ENCODE peak calls at places on chromosomes 5 and 9, in nine cellular contexts. V is stomach, M is IMR-90, Z is tibial nerve, J is A549, G is uterus, Q is esophagus squamous epithelium, Y is HCT116, B is adrenal gland. R is an unnamed sample.

GRCh38 chr5:67773439-67773988 is 442.0 kb upstream of the PIK3R1 start:
- DNase-seq in M (no peak), Z (no peak), B (no peak), Y (peak; percentile 50), G (no peak), V (no peak), J (no peak), Q (no peak), R (no peak)

GRCh38 chr9:1047605-1048235 is 2.4 kb upstream of the DMRT2 start:
- DNase-seq in V (no peak), Y (no peak), Q (no peak), M (peak; percentile 3), B (no peak), J (no peak), G (no peak), Z (no peak), R (peak; percentile 58)

GRCh38 chr5:17127743-17128231 is 89.6 kb upstream of the BASP1 start:
- DNase-seq in V (no peak), Q (no peak), M (peak; percentile 92), G (no peak), J (peak; percentile 82), B (no peak), Y (no peak), Z (no peak), R (no peak)

GRCh38 chr5:81708889-81709288 is 42.0 kb downstream of the SSBP2 start:
- DNase-seq in B (no peak), Z (no peak), V (no peak), J (no peak), Y (no peak), M (no peak), Q (no peak), G (no peak), R (no peak)

GRCh38 chr9:118029425-118029824 is 325.2 kb downstream of the TLR4 start:
- DNase-seq in V (no peak), M (no peak), Q (no peak), G (no peak), Y (no peak), J (no peak), Z (no peak), B (no peak), R (no peak)

GRCh38 chr5:67012241-67012640 is 184.4 kb downstream of the CD180 start:
- DNase-seq in G (no peak), Y (no peak), B (no peak), Q (no peak), M (peak; percentile 58), J (no peak), Z (no peak), V (no peak), R (no peak)

GRCh38 chr5:78213799-78214198 is 80.7 kb downstream of the AP3B1 start:
- DNase-seq in V (no peak), J (no peak), B (no peak), G (no peak), Y (no peak), Q (no peak), M (no peak), Z (no peak), R (no peak)

GRCh38 chr5:55816342-55816741 is 34.8 kb upstream of the IL31RA start:
- DNase-seq in V (no peak), Z (no peak), J (peak; percentile 38), Y (no peak), M (peak; percentile 97), G (no peak), B (no peak), Q (no peak), R (peak; percentile 33)

DNA sequence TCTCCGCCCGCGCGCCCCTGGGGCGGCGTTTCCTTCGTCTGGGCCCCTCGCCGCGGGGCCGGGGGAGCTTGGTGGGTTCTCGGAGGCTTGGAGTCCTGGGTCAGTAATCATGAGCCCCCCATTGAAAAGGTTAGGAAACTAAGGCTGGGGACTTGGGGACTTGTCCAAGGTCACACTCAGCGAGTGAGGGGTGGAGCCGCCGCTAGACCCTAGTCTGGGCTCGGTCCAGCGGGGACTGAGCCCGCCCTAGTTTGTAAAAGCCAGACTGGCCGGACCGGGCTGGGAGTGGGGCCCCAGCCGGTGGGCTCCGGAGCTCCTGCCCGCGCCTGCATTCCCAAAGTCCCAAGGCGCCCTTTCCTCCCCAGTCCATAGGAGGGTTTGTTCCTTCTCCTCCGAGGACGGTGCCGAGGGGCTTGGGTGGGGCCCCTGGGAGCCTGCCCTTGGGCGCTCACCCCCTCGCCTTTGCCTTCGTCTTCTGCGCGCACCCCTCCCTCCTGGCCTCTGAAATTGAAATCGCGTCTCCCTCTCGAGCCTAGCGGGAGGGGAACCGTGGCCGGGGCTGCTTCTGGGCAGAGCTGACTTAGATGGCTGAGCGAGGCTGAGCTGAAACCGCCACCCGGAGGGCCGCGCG is 995 bp downstream of the OLFM1 start:
- DNase-seq in M (no peak), G (no peak), Y (no peak), B (no peak), J (no peak), V (no peak), Z (no peak), Q (no peak), R (no peak)
- H3K4me3 ChIP-seq in M (no peak overlapping the region), G (peak overlapping the region; percentile 42), Y (no peak overlapping the region), B (no peak overlapping the region), J (peak overlapping the region; percentile 53), V (peak overlapping the region; percentile 55), Z (peak overlapping the region; percentile 41), Q (peak overlapping the region; percentile 50), R (no peak overlapping the region)

GRCh38 chr9:38393128-38393809 is 767 bp downstream of the ALDH1B1 start:
- DNase-seq in J (no peak), B (no peak), Y (no peak), Q (no peak), M (no peak), G (no peak), V (no peak), Z (no peak), R (peak; percentile 4)

GRCh38 chr9:38390851-38391250 is 1.7 kb upstream of the ALDH1B1 start:
- DNase-seq in G (no peak), V (no peak), Q (no peak), Y (no peak), Z (no peak), J (no peak), B (no peak), M (no peak), R (no peak)

GRCh38 chr9:38394419-38394818 is 1.9 kb downstream of the ALDH1B1 start:
- DNase-seq in Y (no peak), G (no peak), M (no peak), B (no peak), Q (no peak), V (no peak), J (no peak), Z (no peak), R (no peak)

GRCh38 chr9:38391278-38392118 is 1.0 kb upstream of the ALDH1B1 start:
- DNase-seq in Q (no peak), Z (no peak), J (no peak), V (no peak), G (no peak), Y (no peak), B (no peak), M (no peak), R (no peak)

DNA sequence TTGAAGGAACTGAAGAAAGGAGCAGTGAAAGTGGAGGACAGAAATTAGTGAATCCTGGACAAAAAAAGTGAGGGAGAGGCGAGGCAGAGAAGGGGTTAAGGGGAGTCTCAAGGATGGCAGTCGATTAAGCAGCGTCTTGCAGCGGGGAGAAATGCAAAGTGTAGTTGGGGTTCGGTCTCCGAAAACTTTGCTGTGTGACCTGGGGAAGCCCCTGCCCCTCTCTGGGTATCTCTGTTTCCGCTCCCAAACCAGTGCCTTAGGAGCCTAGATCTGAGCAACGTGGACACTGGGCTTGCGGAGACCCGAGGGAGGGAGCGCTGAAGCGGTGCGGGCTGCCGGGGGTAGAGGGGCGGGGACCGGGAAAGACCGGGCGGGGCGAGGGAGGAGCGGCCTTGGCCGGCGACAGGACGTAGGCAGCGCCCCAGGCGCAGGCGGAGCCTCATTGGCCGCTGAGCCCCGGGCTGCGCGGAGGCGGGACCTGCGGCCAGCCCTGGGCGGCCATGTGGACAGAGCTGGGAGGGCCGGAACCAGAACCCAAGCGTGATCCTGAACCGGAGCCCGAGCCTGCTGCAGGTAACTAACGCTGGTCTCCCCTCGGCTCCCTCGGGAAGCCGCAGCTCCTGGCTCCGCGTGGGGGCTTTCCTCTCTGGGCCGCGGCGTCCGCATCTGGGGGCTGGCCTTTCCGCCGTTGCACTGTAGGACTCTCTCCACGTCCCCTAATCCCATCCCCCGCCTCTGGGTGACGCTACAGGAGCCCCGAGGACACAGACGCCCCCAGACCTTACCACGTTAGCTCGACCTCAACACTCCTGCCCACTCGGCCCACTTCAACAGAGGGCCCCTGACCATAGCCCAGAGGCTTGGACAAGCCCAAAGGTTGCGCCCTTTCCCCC is at the start of gene ALDH1B1:
- DNase-seq in G (peak; percentile 88), V (peak; percentile 90), M (peak; percentile 82), Q (no peak), J (peak; percentile 86), Z (peak; percentile 57), B (peak; percentile 90), Y (peak; percentile 68), R (peak; percentile 80)
- TF ChIP-seq CTCF in G (peak; percentile 5), V (no peak), M (peak; percentile 21), Q (no peak), J (peak; percentile 32), Z (peak; percentile 12), B (peak; percentile 7), Y (no peak), R (peak; percentile 25)

DNA sequence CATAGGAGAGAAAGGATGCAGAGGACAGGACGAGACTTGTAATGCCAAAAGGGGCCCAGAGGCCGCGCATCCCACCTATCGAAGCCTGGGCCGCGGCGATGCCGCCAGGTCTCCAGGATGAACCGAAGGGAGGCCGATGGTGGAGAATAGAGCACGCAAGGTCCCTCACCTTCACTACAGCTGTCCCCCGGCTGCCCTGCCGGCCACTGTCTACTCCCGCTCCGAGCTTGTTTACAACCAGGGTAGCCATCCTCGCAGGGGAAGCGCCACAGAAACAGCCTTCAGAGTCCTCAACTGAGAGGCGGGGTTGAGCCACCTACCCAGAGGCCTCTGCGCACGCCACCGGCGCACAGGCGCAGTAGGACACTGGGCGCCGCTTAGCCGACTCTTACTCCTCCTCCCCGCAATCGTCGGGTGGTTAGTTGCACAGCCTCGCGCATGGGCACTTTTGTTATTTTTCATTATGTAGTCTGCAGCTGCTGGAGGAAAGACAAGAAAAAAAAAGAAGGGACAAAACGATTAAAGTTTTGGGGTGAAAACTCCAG is at the start of gene TRIM23:
- DNase-seq in G (peak; percentile 90), M (peak; percentile 91), Z (peak; percentile 84), Q (peak; percentile 74), Y (peak; percentile 83), J (peak; percentile 93), V (peak; percentile 91), B (peak; percentile 96), R (peak; percentile 92)
- TF ChIP-seq POLR2A in G (no peak), M (peak; percentile 2), Z (no peak), Q (no peak), Y (peak; percentile 37), J (peak; percentile 66), V (no peak), B (peak; percentile 51), R (peak; percentile 60)

GRCh38 chr9:15113288-15113687 is 193.7 kb downstream of the TTC39B start:
- DNase-seq in Y (no peak), Z (no peak), J (no peak), B (no peak), Q (no peak), M (no peak), V (no peak), G (no peak), R (no peak)

GRCh38 chr9:15115041-15115440 is 192.0 kb downstream of the TTC39B start:
- DNase-seq in M (no peak), V (no peak), Z (no peak), B (no peak), Q (no peak), G (no peak), J (no peak), Y (no peak), R (no peak)

GRCh38 chr9:15121591-15121990 is 185.4 kb downstream of the TTC39B start:
- DNase-seq in Q (no peak), M (no peak), Z (no peak), Y (no peak), B (no peak), J (no peak), G (no peak), V (no peak), R (no peak)

DNA sequence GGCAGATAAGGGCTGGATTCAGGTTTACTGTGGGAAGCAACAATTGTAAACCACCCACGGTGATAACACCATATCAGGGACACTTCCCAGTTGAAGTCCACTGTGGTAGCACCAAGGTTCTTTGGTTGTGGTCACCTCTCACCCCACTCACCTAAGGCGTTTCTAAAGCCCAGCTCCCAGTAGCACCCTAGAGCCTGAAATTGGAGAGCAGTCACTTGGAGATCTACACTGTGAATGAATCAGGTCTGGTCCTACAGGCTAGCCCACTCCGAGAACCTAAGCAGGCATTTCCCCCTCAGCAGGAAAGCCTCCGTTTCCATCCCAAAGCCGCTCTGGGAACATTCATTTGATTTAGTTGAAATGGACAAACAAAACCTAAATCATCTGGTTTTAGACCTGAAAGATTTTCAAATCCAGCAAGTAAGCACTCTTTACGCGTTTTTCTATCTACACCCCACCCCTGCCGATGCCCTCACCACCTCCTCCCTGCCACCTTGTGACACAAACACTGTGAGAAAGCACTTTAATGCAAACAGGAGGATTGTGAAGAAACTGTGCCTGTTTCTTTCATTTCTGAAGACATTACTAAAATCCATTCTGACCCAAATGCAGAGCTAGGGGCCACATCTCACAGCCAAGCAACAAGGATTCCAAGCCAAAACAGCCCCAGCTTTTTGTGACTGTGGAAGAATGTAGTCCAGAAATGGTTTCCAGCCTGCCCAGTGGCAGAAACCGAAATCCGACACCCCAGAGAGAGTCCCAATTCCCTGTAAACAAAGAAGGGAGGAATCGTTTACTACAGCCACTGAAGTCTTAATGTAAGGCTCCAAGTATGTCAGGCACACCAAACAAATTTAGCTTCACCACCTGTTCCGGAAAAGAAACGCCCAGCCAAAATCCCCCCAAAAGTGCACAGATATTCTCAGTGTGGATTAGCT is 191.0 kb downstream of the TTC39B start:
- DNase-seq in Y (no peak), B (no peak), V (no peak), Q (no peak), J (no peak), G (no peak), Z (no peak), M (no peak), R (no peak)
- H3K4me3 ChIP-seq in Y (no peak overlapping the region), B (no peak overlapping the region), V (no peak overlapping the region), Q (no peak overlapping the region), J (no peak overlapping the region), G (no peak overlapping the region), Z (no peak overlapping the region), M (no peak overlapping the region), R (no peak overlapping the region)

R was measured in NB4.